ENCODE peak calls at places on chromosomes 4 and X, in eight cellular contexts. Z, W, Y, F, I, X, R and B are unnamed samples.

GRCh38 chrX:128739539-128739938 is 687.3 kb upstream of the ACTRT1 start:
- DNase-seq in Y (no peak), X (no peak), F (no peak), I (no peak), R (no peak), Z (no peak), W (no peak), B (no peak)

GRCh38 chr4:160485071-160485687 is 1382.3 kb downstream of the RAPGEF2 start:
- DNase-seq in F (no peak), R (no peak), Y (no peak), W (no peak), X (no peak), I (no peak), Z (no peak), B (no peak)

GRCh38 chr4:108477527-108478108 is 142.8 kb upstream of the RPL34 start:
- DNase-seq in Z (no peak), X (no peak), Y (no peak), I (no peak), R (no peak), W (no peak), F (no peak), B (no peak)

GRCh38 chr4:70992354-70992753 is 1.1 kb upstream of the DCK start:
- DNase-seq in Y (no peak), R (peak; percentile 2), F (peak; percentile 26), Z (peak; percentile 23), X (no peak), I (no peak), W (no peak), B (no peak)

GRCh38 chr4:141131738-141132688 is 1.3 kb downstream of the RNF150 start:
- DNase-seq in Z (no peak), F (peak; percentile 10), R (no peak), W (peak; percentile 16), Y (peak; percentile 74), I (peak; percentile 11), X (no peak), B (no peak)

GRCh38 chr4:174423257-174423944 is 98.9 kb downstream of the HPGD start:
- DNase-seq in W (peak; percentile 85), Z (peak; percentile 75), X (peak; percentile 12), Y (no peak), F (no peak), R (no peak), I (peak; percentile 89), B (peak; percentile 98)

GRCh38 chr4:1480720-1481119 is 74.5 kb upstream of the NKX1-1 start:
- DNase-seq in R (no peak), X (no peak), Y (no peak), F (no peak), W (no peak), Z (no peak), I (no peak), B (no peak)

GRCh38 chr4:83917572-83917971 is 381.7 kb downstream of the GPAT3 start:
- DNase-seq in W (no peak), I (no peak), F (no peak), Y (no peak), R (no peak), X (no peak), Z (no peak), B (no peak)

GRCh38 chr4:183158062-183158461 is 59.0 kb downstream of the WWC2 start:
- DNase-seq in X (no peak), R (no peak), F (no peak), Z (no peak), Y (no peak), W (peak; percentile 68), I (peak; percentile 72), B (no peak)

GRCh38 chrX:16005899-16006298 is 117.5 kb upstream of the GRPR start:
- DNase-seq in I (no peak), Y (no peak), R (no peak), X (no peak), F (no peak), W (no peak), Z (no peak), B (no peak)

GRCh38 chr4:98946359-98946758 is 17.4 kb upstream of the EIF4E start:
- DNase-seq in F (no peak), Y (no peak), Z (no peak), R (no peak), W (no peak), I (no peak), X (no peak), B (no peak)

GRCh38 chr4:37602454-37603069 is 83.6 kb downstream of the RELL1 start:
- DNase-seq in R (no peak), Y (no peak), X (no peak), W (no peak), Z (no peak), I (no peak), F (no peak), B (no peak)
- H3K27ac ChIP-seq in R (no peak overlapping the region), Y (no peak overlapping the region), X (no peak overlapping the region), W (no peak overlapping the region), Z (no peak overlapping the region), I (no peak overlapping the region), F (no peak overlapping the region), B (no peak overlapping the region)

GRCh38 chrX:153728095-153728494 is 3.4 kb downstream of the ABCD1 start:
- DNase-seq in F (no peak), Y (no peak), X (no peak), Z (no peak), W (no peak), I (no peak), R (no peak), B (no peak)
- H3K27ac ChIP-seq in F (peak overlapping the region; percentile 97), Y (peak overlapping the region; percentile 85), X (no peak overlapping the region), Z (peak overlapping the region; percentile 98), W (no peak overlapping the region), I (no peak overlapping the region), R (peak overlapping the region; percentile 69), B (no peak overlapping the region)

DNA sequence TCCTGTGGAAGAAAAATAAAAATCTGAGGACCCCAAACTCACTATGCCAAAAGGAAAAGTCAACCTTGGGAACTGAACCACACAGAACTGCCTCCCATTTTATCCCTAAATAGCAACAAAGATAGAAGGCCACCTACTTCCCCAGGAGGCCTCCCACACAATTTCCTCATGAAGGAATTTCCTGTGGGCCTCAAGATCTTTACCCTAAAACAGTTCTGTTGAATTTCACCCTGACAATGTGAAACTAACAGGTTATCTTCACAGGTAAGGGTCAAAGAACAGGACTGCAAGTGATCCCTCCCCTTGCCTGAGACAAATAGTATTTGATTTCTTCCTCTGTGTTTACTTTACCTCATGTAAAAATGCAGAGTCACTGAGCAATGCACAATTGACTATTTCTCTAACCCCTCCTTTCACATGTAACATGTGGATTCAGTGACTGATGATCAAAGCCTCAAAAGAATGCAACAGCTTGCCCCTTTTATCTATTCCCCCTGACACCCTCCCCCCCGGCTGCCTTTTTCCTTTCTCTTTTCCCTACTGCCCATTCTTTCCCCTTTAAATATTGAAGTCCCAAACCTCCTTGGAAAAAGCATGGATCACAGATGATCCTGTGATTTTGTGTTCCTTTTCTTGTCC is 33.3 kb downstream of the MEPE start:
- DNase-seq in R (no peak), Y (no peak), W (peak; percentile 57), F (no peak), Z (no peak), I (peak; percentile 65), X (no peak), B (no peak)
- H3K27ac ChIP-seq in R (no peak overlapping the region), Y (no peak overlapping the region), W (peak overlapping the region; percentile 63), F (no peak overlapping the region), Z (no peak overlapping the region), I (peak overlapping the region; percentile 76), X (no peak overlapping the region), B (no peak overlapping the region)

GRCh38 chr4:7506572-7506971 is 71.8 kb upstream of the PSAPL1 start:
- DNase-seq in R (no peak), X (no peak), Y (no peak), I (no peak), Z (no peak), F (no peak), W (no peak), B (no peak)
- H3K27ac ChIP-seq in R (no peak overlapping the region), X (no peak overlapping the region), Y (no peak overlapping the region), I (no peak overlapping the region), Z (no peak overlapping the region), F (no peak overlapping the region), W (no peak overlapping the region), B (no peak overlapping the region)

GRCh38 chr4:40246938-40247337 is 50.1 kb downstream of the RHOH start:
- DNase-seq in Y (no peak), I (no peak), W (no peak), R (no peak), Z (no peak), F (no peak), X (no peak), B (no peak)

GRCh38 chr4:40247350-40247749 is 50.5 kb downstream of the RHOH start:
- DNase-seq in Z (no peak), I (no peak), F (peak; percentile 35), W (no peak), R (no peak), Y (no peak), X (peak; percentile 73), B (no peak)

GRCh38 chr4:40243390-40243948 is 46.6 kb downstream of the RHOH start:
- DNase-seq in Y (no peak), F (no peak), I (no peak), W (no peak), X (no peak), R (no peak), Z (no peak), B (no peak)

GRCh38 chr4:40245794-40246546 is 49.1 kb downstream of the RHOH start:
- DNase-seq in F (no peak), Z (no peak), I (no peak), Y (no peak), X (no peak), W (peak; percentile 16), R (no peak), B (no peak)

DNA sequence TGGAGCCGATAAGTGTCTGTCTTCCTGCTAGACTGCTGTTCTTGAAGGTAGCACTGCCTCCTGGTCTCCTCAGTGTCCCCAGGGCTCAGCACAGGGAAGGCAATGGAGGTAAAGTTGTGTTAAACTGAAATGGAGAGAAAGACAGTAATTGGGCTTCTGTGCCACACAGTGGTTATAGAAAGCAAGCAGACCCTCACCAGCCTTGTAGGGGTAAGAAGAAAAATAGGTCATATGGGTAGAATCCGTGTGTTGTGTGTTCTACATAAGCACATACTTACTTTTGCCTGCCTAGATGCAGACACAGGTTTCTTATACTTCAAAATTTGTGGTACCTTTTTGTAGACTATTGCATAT is 49.7 kb downstream of the RHOH start:
- DNase-seq in X (no peak), I (no peak), R (no peak), Y (no peak), F (no peak), W (no peak), Z (no peak), B (no peak)
- H3K27ac ChIP-seq in X (peak overlapping the region; percentile 68), I (no peak overlapping the region), R (no peak overlapping the region), Y (no peak overlapping the region), F (no peak overlapping the region), W (no peak overlapping the region), Z (no peak overlapping the region), B (no peak overlapping the region)

GRCh38 chr4:2489081-2489805 is 20.3 kb downstream of the RNF4 start:
- DNase-seq in I (no peak), Y (no peak), F (no peak), W (no peak), R (no peak), Z (no peak), X (no peak), B (no peak)
- H3K27ac ChIP-seq in I (no peak overlapping the region), Y (no peak overlapping the region), F (no peak overlapping the region), W (no peak overlapping the region), R (no peak overlapping the region), Z (peak overlapping the region; percentile 71), X (no peak overlapping the region), B (peak overlapping the region; percentile 96)